ENCODE peak calls at places on chromosomes 13 and 19, in six cellular contexts. M is activated T-helper 2 cell treated with anti-CD3 and anti-CD28 coated beads, Interferon-gamma antibody, Interleukin-2, Interleukin-4, amounts not matched to agents 10 μg/mL and 5 μg/mL and 100 μg/mL, durations not matched to agents 14 hours and 24 hours and 36 hours; W is GM04504; B is D341Med; Q is NCI-H2081 treated with DMSO at 0.1 percent for 48 hours; G is activated effector memory CD4-positive, alpha-beta T cell treated with Interleukin-2 at 50 U/mL for 16 hours. E is an unnamed sample.

GRCh38 chr13:23741879-23742510 is 147.2 kb downstream of the MIPEP start:
- DNase-seq in M (no peak), W (no peak), B (peak; percentile 50), Q (no peak), G (no peak), E (no peak)

GRCh38 chr13:110369400-110369799 is 62.3 kb downstream of the COL4A2 start:
- DNase-seq in M (no peak), W (no peak), B (no peak), Q (no peak), G (no peak), E (no peak)

GRCh38 chr19:47641891-47642485 is 33.1 kb downstream of the BICRA start:
- DNase-seq in M (no peak), W (no peak), B (no peak), Q (no peak), G (no peak), E (no peak)

GRCh38 chr13:106683179-106683578 is 115.2 kb upstream of the ARGLU1 start:
- DNase-seq in M (no peak), W (no peak), B (no peak), Q (no peak), G (no peak), E (no peak)

GRCh38 chr19:55189424-55189823 is 9.3 kb upstream of the SYT5 start:
- DNase-seq in M (no peak), W (peak; percentile 76), B (no peak), Q (no peak), G (no peak), E (no peak)

GRCh38 chr13:52034616-52035226 is 10.2 kb downstream of the UTP14C start:
- DNase-seq in M (no peak), W (no peak), B (no peak), Q (no peak), G (no peak), E (no peak)

GRCh38 chr13:110447058-110447511 is 114.4 kb downstream of the RAB20 start:
- DNase-seq in M (no peak), W (no peak), B (no peak), Q (no peak), G (no peak), E (no peak)

GRCh38 chr13:111621164-111621563 is 300.7 kb downstream of the TEX29 start:
- DNase-seq in M (no peak), W (no peak), B (no peak), Q (no peak), G (no peak), E (no peak)

GRCh38 chr19:48490980-48491792 is 20.4 kb downstream of the LMTK3 start:
- DNase-seq in M (no peak), W (no peak), B (peak; percentile 81), Q (no peak), G (peak; percentile 44), E (no peak)

GRCh38 chr13:114249062-114249461 is 14.4 kb downstream of the CDC16 start:
- DNase-seq in M (no peak), W (no peak), B (no peak), Q (no peak), G (no peak), E (no peak)

GRCh38 chr13:28401303-28402056 is 93.4 kb downstream of the FLT1 start:
- DNase-seq in M (no peak), W (peak; percentile 74), B (no peak), Q (no peak), G (no peak), E (no peak)

GRCh38 chr13:111929036-111929616 is 137.8 kb upstream of the SOX1 start:
- DNase-seq in M (no peak), W (no peak), B (no peak), Q (no peak), G (no peak), E (no peak)

GRCh38 chr13:90362718-90363117 is 984.8 kb upstream of the MIR17HG start:
- DNase-seq in M (no peak), W (no peak), B (no peak), Q (no peak), G (no peak), E (no peak)

GRCh38 chr19:40610396-40611064 is 9.4 kb downstream of the LTBP4 start:
- DNase-seq in M (no peak), W (no peak), B (no peak), Q (no peak), G (peak; percentile 70), E (no peak)

GRCh38 chr19:54415208-54415900 is at the start of gene TTYH1:
- DNase-seq in M (no peak), W (no peak), B (peak; percentile 89), Q (no peak), G (no peak), E (no peak)

E was measured in astrocyte of the cerebellum.